ENCODE peak calls at places on chromosomes 12 and 14, in seven cellular contexts. F is RPMI7951; U is retinal pigment epithelial cell; N is stimulated activated naive CD4-positive, alpha-beta T cell; L is HFF-Myc; H is stimulated activated CD4-positive, alpha-beta T cell treated with anti-CD3 and anti-CD28 coated beads, Interleukin-2, amount 100 ng/mL, for 24 hours; J is activated T-cell treated with anti-CD3 and anti-CD28 coated beads, Interleukin-2, amount 50 U/mL, for 72 hours. Q is an unnamed sample.

GRCh38 chr12:49288412-49288853 is 6.5 kb upstream of the PRPH start:
- DNase-seq in F (peak; percentile 50), U (no peak), L (no peak), N (peak; percentile 75), H (peak; percentile 75), J (peak; percentile 73), Q (peak; percentile 66)

GRCh38 chr12:108530141-108530540 is 15.1 kb downstream of the FICD start:
- DNase-seq in F (no peak), H (no peak), N (no peak), J (no peak), L (no peak), U (no peak), Q (no peak)

GRCh38 chr12:60337865-60338549 is 742.2 kb downstream of the SLC16A7 start:
- DNase-seq in U (no peak), L (no peak), F (no peak), H (no peak), N (no peak), J (no peak), Q (no peak)

GRCh38 chr14:76811561-76811960 is 1.1 kb downstream of the ANGEL1 start:
- DNase-seq in L (no peak), H (no peak), F (no peak), N (no peak), U (no peak), J (no peak), Q (peak; percentile 10)

GRCh38 chr12:79689477-79690155 is 1.1 kb downstream of the PAWR start:
- DNase-seq in H (peak; percentile 14), F (peak; percentile 41), J (peak; percentile 27), U (no peak), L (no peak), N (peak; percentile 17), Q (peak; percentile 56)

GRCh38 chr14:93132472-93133065 is 16.8 kb upstream of the ITPK1 start:
- DNase-seq in F (peak; percentile 42), N (peak; percentile 15), U (no peak), L (no peak), J (no peak), H (no peak), Q (peak; percentile 43)

GRCh38 chr12:74725154-74725553 is 187.5 kb downstream of the ATXN7L3B start:
- DNase-seq in U (peak; percentile 92), J (no peak), H (no peak), N (no peak), F (no peak), L (no peak), Q (peak; percentile 70)

GRCh38 chr14:95361373-95362179 is 41.9 kb upstream of the CLMN start:
- DNase-seq in N (no peak), F (no peak), L (no peak), J (peak; percentile 61), H (peak; percentile 61), U (no peak), Q (no peak)

GRCh38 chr12:120216742-120217595 is 16.1 kb upstream of the RPLP0 start:
- DNase-seq in U (no peak), N (no peak), H (no peak), F (no peak), J (no peak), L (no peak), Q (no peak)

Q was measured in EL.